ENCODE peak calls at places on chromosome 3, in four cellular contexts. Q is esophagus muscularis mucosa, N is activated T-cell treated with anti-CD3 and anti-CD28 coated beads for 1 hour, I is AG09319. R is an unnamed sample.

GRCh38 chr3:30813734-30814133 is 80.7 kb downstream of the GADL1 start:
- DNase-seq in Q (no peak), N (no peak), I (no peak), R (no peak)

GRCh38 chr3:65828706-65829105 is 210.0 kb downstream of the MAGI1 start:
- DNase-seq in Q (no peak), N (no peak), I (no peak), R (no peak)

GRCh38 chr3:52614689-52615088 is 71.0 kb downstream of the PBRM1 start:
- DNase-seq in Q (no peak), N (no peak), I (no peak), R (no peak)

GRCh38 chr3:115551091-115551490 is 72.2 kb upstream of the GAP43 start:
- DNase-seq in Q (no peak), N (no peak), I (no peak), R (no peak)

GRCh38 chr3:177523991-177524438 is 326.7 kb upstream of the TBL1XR1 start:
- DNase-seq in Q (no peak), N (no peak), I (no peak), R (no peak)

GRCh38 chr3:183212565-183212964 is 40.5 kb upstream of the B3GNT5 start:
- DNase-seq in Q (no peak), N (no peak), I (no peak), R (no peak)

GRCh38 chr3:52039846-52040245 is 16.5 kb downstream of the DUSP7 start:
- DNase-seq in Q (no peak), N (no peak), I (no peak), R (no peak)

GRCh38 chr3:177610677-177611654 is 413.7 kb upstream of the TBL1XR1 start:
- DNase-seq in Q (no peak), N (peak), I (no peak), R (no peak)

GRCh38 chr3:130755666-130756065 is 9.0 kb upstream of the PIK3R4 start:
- DNase-seq in Q (no peak), N (no peak), I (no peak), R (no peak)

GRCh38 chr3:105473521-105474223 is 107.0 kb downstream of the ALCAM start:
- DNase-seq in Q (no peak), N (no peak), I (peak), R (no peak)

GRCh38 chr3:53252105-53252946 is 3.5 kb downstream of the TKT start:
- DNase-seq in Q (no peak), N (no peak), I (no peak), R (no peak)

GRCh38 chr3:32283304-32283703 is 44.8 kb downstream of the CMTM8 start:
- DNase-seq in Q (no peak), N (no peak), I (no peak), R (no peak)

GRCh38 chr3:111739241-111739952 is 119.7 kb upstream of the PHLDB2 start:
- DNase-seq in Q (peak), N (no peak), I (no peak), R (no peak)

GRCh38 chr3:133887075-133887950 is 8.4 kb downstream of the RAB6B start:
- DNase-seq in Q (peak), N (no peak), I (no peak), R (no peak)

GRCh38 chr3:156795890-156796451 is 30.2 kb upstream of the LEKR1 start:
- DNase-seq in Q (no peak), N (no peak), I (no peak), R (no peak)

GRCh38 chr3:112709929-112710328 is 69.0 kb upstream of the CCDC80 start:
- DNase-seq in Q (no peak), N (no peak), I (no peak), R (no peak)

GRCh38 chr3:171695476-171695875 is 114.8 kb downstream of the PLD1 start:
- DNase-seq in Q (no peak), N (no peak), I (no peak), R (no peak)

R was measured in cortex of kidney.